ENCODE peak calls at places on chromosomes 5 and 9, in six cellular contexts. B, E, X, W, Y and R are unnamed samples.

GRCh38 chr5:10635861-10636350 is 72.0 kb downstream of the ANKRD33B start:
- DNase-seq in B (peak), E (no peak), X (no peak), W (no peak), Y (no peak), R (no peak)

GRCh38 chr5:111948078-111948477 is 191.1 kb upstream of the NREP start:
- DNase-seq in B (no peak), E (no peak), X (no peak), W (no peak), Y (no peak), R (no peak)

GRCh38 chr5:6370580-6370979 is 7.8 kb downstream of the MED10 start:
- DNase-seq in B (no peak), E (no peak), X (no peak), W (no peak), Y (no peak), R (no peak)

GRCh38 chr5:6108540-6108848 is 269.9 kb downstream of the MED10 start:
- DNase-seq in B (no peak), E (no peak), X (no peak), W (no peak), Y (no peak), R (no peak)

GRCh38 chr5:120614512-120614911 is 150.4 kb downstream of the PRR16 start:
- DNase-seq in B (peak), E (peak), X (peak), W (no peak), Y (no peak), R (peak)

GRCh38 chr5:80905405-80905804 is 54.8 kb upstream of the RASGRF2 start:
- DNase-seq in B (no peak), E (no peak), X (peak), W (no peak), Y (no peak), R (no peak)

GRCh38 chr5:41955432-41956024 is 30.4 kb downstream of the FBXO4 start:
- DNase-seq in B (no peak), E (no peak), X (no peak), W (no peak), Y (no peak), R (no peak)

GRCh38 chr5:132389453-132390286 is 20.2 kb downstream of the SLC22A5 start:
- DNase-seq in B (peak), E (peak), X (peak), W (peak), Y (no peak), R (peak)

GRCh38 chr5:92519717-92520632 is 1061.0 kb downstream of the NR2F1-AS1 start:
- DNase-seq in B (peak), E (peak), X (peak), W (no peak), Y (no peak), R (no peak)

GRCh38 chr5:141260458-141261237 is 15.5 kb downstream of the PCDHB15 start:
- DNase-seq in B (no peak), E (peak), X (peak), W (no peak), Y (no peak), R (peak)

GRCh38 chr9:134558124-134558805 is 83.3 kb upstream of the COL5A1 start:
- DNase-seq in B (no peak), E (no peak), X (no peak), W (no peak), Y (no peak), R (no peak)

GRCh38 chr5:108521841-108522506 is 140.1 kb upstream of the FBXL17 start:
- DNase-seq in B (peak), E (peak), X (peak), W (no peak), Y (no peak), R (peak)

GRCh38 chr5:51618234-51618633 is 235.0 kb downstream of the ISL1 start:
- DNase-seq in B (no peak), E (no peak), X (no peak), W (no peak), Y (no peak), R (no peak)

GRCh38 chr5:178417391-178417811 is 172.8 kb downstream of the COL23A1 start:
- DNase-seq in B (peak), E (no peak), X (no peak), W (no peak), Y (no peak), R (no peak)

GRCh38 chr5:68409259-68409658 is 193.7 kb downstream of the PIK3R1 start:
- DNase-seq in B (peak), E (peak), X (peak), W (no peak), Y (no peak), R (no peak)

GRCh38 chr9:110536802-110537201 is 42.7 kb downstream of the SVEP1 start:
- DNase-seq in B (peak), E (peak), X (peak), W (no peak), Y (no peak), R (peak)

GRCh38 chr5:131282235-131282634 is 18.4 kb downstream of the CDC42SE2 start:
- DNase-seq in B (peak), E (no peak), X (no peak), W (no peak), Y (no peak), R (no peak)

GRCh38 chr5:172497591-172498255 is 43.4 kb upstream of the SH3PXD2B start:
- DNase-seq in B (no peak), E (no peak), X (no peak), W (no peak), Y (no peak), R (no peak)

GRCh38 chr9:82140471-82140870 is 151.9 kb downstream of the SPATA31D1 start:
- DNase-seq in B (peak), E (peak), X (no peak), W (no peak), Y (no peak), R (no peak)

GRCh38 chr5:130324953-130325671 is 420.8 kb downstream of the CHSY3 start:
- DNase-seq in B (peak), E (peak), X (peak), W (no peak), Y (no peak), R (peak)

GRCh38 chr5:116038817-116039216 is 6.5 kb downstream of the ARL14EPL start:
- DNase-seq in B (no peak), E (no peak), X (no peak), W (no peak), Y (no peak), R (no peak)

GRCh38 chr9:33453999-33454660 is 6.7 kb upstream of the AQP3 start:
- DNase-seq in B (no peak), E (no peak), X (no peak), W (no peak), Y (no peak), R (no peak)

GRCh38 chr9:117704597-117704996 is 394 bp downstream of the TLR4 start:
- DNase-seq in B (no peak), E (no peak), X (no peak), W (no peak), Y (no peak), R (no peak)

GRCh38 chr9:128222880-128223670 is 19.9 kb downstream of the DNM1 start:
- DNase-seq in B (no peak), E (no peak), X (no peak), W (no peak), Y (no peak), R (no peak)

GRCh38 chr5:61327761-61328753 is 4.0 kb upstream of the ZSWIM6 start:
- DNase-seq in B (peak), E (peak), X (peak), W (no peak), Y (no peak), R (peak)

GRCh38 chr5:151663617-151664322 is 22.9 kb downstream of the SPARC start:
- DNase-seq in B (peak), E (peak), X (peak), W (no peak), Y (no peak), R (peak)

GRCh38 chr9:90562229-90562628 is 80.4 kb downstream of the DIRAS2 start:
- DNase-seq in B (no peak), E (no peak), X (no peak), W (no peak), Y (no peak), R (no peak)

GRCh38 chr5:108696951-108697715 is 50.6 kb upstream of the FER start:
- DNase-seq in B (no peak), E (no peak), X (no peak), W (no peak), Y (no peak), R (no peak)

GRCh38 chr5:84119252-84119651 is 265.4 kb downstream of the EDIL3 start:
- DNase-seq in B (no peak), E (peak), X (no peak), W (no peak), Y (no peak), R (no peak)

GRCh38 chr5:123874600-123875201 is 362.7 kb downstream of the CSNK1G3 start:
- DNase-seq in B (peak), E (peak), X (peak), W (no peak), Y (no peak), R (peak)

GRCh38 chr9:134751630-134752029 is 110.0 kb downstream of the COL5A1 start:
- DNase-seq in B (no peak), E (no peak), X (no peak), W (no peak), Y (no peak), R (no peak)

GRCh38 chr9:68947015-68947414 is 66.9 kb downstream of the PRKACG start:
- DNase-seq in B (no peak), E (no peak), X (no peak), W (no peak), Y (no peak), R (no peak)

GRCh38 chr5:113434889-113435288 is at the start of gene TSSK1B:
- DNase-seq in B (no peak), E (no peak), X (no peak), W (no peak), Y (no peak), R (no peak)

GRCh38 chr9:91196103-91196761 is 165.5 kb downstream of the AUH start:
- DNase-seq in B (no peak), E (no peak), X (no peak), W (no peak), Y (peak), R (no peak)

DNA sequence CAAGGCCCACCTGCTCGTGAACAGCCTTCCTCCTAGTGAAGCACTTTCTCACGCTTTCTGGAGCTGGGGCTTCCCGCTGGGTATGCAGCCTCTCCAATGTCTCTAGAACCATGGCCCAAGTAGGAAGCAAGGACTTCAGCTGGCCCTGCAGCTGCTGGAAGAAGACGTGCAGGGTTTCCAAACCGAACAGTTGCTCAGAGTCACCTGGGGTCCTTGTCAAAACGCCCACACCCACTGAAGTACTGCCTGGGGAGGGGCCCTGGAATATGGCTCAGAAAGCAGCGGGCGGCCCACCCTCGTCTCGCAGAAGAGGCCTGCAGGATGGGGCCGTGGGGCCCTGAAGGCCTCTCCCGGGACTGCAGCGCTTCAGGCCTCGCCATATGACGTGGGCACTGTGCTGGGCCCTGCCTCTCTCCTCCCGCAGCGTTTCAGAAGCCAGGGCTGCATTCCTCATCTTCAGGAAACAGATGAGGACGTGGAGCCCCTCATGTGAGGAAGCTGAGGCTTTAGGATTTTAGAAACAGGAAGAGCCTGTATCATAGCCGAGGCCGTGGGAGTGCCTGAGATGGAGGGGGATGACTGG is 116.0 kb upstream of the LMX1B start:
- DNase-seq in B (no peak), E (no peak), X (no peak), W (no peak), Y (no peak), R (no peak)
- TF ChIP-seq CTCF in B (no peak), E (no peak), X (no peak), W (no peak), Y (no peak), R (no peak)

GRCh38 chr9:79976501-79977444 is 405.0 kb downstream of the TLE4 start:
- DNase-seq in B (no peak), E (no peak), X (no peak), W (no peak), Y (no peak), R (no peak)

GRCh38 chr9:79975471-79976316 is 403.9 kb downstream of the TLE4 start:
- DNase-seq in B (no peak), E (no peak), X (peak), W (no peak), Y (no peak), R (no peak)

GRCh38 chr9:79974806-79975422 is 403.1 kb downstream of the TLE4 start:
- DNase-seq in B (no peak), E (no peak), X (no peak), W (peak), Y (no peak), R (no peak)

GRCh38 chr9:79969866-79970265 is 398.1 kb downstream of the TLE4 start:
- DNase-seq in B (no peak), E (no peak), X (no peak), W (no peak), Y (no peak), R (no peak)

DNA sequence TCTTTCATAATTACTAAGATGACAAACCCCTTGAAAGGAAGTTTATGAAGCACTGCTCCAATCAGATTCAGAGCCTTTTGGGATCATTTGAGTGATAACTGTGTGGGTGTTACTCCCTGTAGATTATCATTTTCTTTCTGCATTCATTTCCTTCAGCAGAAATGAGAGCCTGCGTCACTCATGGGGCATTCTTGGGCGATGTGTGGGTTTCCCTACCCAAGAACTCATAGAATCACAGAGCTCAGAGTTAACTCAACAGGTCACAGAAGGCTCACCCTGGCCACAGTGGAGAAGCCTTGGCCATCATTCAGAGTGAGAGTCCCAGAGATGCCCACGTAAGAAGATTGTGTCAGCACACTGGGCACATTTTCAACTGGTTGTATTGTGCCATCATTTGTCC is 401.9 kb downstream of the TLE4 start:
- DNase-seq in B (no peak), E (no peak), X (no peak), W (no peak), Y (no peak), R (no peak)
- H3K4me3 ChIP-seq in B (no peak), E (no peak), X (no peak), W (no peak), Y (no peak), R (no peak)

GRCh38 chr9:35452481-35452880 is 37.4 kb upstream of the RUSC2 start:
- DNase-seq in B (no peak), E (peak), X (peak), W (no peak), Y (no peak), R (peak)
- TF ChIP-seq CTCF in B (peak), E (peak), X (peak), W (no peak), Y (no peak), R (peak)

DNA sequence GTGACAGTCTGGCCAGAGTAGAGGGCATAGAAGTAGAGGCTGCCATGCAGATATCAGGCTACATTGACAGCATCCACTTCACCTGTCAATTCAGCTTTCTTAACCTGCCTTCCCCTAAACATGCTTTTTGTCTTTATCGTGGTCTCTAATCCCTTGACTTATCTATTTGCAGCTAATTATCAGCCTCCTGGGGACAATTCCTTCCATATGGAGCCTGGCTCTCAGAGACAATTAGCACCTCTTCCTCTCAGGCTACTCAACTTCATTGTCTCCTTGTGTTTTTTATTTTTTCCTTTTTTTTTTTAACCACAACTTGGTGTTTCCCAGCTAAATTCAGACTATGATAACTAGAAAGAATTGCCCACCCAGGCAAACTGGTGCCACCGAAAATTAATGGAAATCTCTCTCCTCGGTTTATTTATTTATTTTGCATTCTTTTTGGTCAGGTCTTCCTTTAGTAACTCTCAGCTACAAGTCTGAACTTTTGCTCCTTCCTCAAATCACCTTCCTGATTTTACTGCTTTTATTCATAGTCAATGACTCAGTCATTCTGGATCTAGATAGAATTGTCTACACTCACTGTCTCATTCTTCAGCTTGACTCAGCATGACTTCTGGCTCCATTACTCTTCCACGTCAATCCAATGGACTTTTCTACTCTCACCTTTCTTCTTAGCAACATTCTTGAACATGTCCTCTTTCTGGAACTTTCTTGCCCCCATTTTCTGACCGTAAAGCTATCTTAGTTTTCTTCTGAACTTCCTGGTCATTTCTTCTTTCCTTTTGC is 63.0 kb upstream of the BASP1 start:
- DNase-seq in B (peak), E (peak), X (peak), W (no peak), Y (no peak), R (no peak)
- H3K4me3 ChIP-seq in B (no peak), E (no peak), X (no peak), W (no peak), Y (no peak), R (no peak)

GRCh38 chr9:136229096-136230065 is 16.2 kb downstream of the QSOX2 start:
- DNase-seq in B (peak), E (peak), X (no peak), W (no peak), Y (no peak), R (no peak)
- TF ChIP-seq CTCF in B (no peak), E (no peak), X (no peak), W (no peak), Y (no peak), R (no peak)

DNA sequence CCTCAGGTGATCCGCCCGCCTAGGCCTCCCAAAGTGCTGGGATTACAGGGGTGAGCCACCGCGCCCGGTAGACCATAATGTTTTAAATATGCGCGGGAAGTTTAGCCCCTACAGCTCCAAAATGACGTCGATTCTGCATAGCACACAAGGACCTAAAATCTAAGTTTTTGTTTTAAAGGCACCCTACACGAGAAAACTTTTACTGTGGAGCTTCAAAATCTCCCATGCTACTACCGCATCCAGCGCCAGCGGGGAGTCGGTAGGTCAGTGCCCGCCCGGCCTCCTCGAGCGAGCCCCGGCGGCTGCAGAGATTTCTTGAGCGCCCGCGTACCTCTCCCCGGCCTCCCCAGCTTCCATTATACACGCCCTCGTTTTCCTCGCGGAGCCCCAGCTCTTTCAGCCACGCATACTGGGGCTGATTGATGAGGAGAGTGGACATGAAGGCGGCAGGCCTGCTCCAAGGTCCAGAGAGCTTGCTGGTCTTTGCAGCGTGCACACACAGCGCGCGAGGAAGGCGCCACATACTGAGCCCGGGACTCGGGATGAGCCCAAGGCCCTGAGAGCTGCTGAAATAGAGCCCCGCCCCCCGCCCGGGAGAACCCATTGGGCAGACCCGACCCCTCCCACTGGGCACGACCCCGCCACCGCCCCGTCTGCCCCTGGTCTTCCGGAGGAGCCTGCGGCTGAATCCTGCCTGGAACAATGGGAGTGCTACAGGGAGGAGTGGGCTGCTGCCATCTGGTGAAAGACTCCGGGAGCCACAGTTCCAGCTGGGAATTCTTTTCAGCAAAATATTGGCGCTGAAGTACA is at the start of gene ALDH7A1:
- DNase-seq in B (peak), E (peak), X (peak), W (peak), Y (peak), R (peak)
- H3K4me3 ChIP-seq in B (peak), E (peak), X (peak), W (peak), Y (peak), R (peak)

GRCh38 chr5:121949885-121950284 is 11.9 kb upstream of the SRFBP1 start:
- DNase-seq in B (peak), E (peak), X (peak), W (no peak), Y (no peak), R (peak)
- TF ChIP-seq CTCF in B (peak), E (peak), X (peak), W (no peak), Y (peak), R (peak)

DNA sequence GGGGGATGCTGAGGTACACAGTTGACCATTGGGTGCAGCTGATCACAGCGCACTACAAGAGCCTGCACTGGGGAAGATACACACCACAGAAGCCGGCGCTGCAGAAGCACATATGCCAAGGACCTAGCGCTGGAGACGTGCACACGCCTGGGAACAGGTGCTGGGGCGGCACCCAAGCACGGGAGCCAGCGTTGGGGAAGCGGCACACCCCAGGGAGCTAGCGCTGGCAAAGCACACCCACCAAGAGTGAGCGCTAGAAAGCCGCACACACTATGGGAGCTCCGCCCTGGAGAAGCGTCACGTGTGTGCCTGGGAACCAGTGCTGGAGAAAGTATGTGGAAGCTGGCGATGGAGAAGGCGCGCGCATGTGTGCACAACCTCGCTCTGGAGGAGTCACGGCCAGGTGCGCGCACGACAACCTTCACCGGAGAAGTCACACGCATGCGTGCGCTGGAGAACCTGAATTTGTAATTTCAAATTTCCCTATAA is 4.5 kb downstream of the FANCC start:
- DNase-seq in B (peak), E (peak), X (peak), W (peak), Y (peak), R (peak)
- H3K4me3 ChIP-seq in B (peak), E (peak), X (peak), W (peak), Y (peak), R (peak)

GRCh38 chr9:89466451-89467277 is 31.2 kb downstream of the SEMA4D start:
- DNase-seq in B (no peak), E (no peak), X (no peak), W (no peak), Y (no peak), R (no peak)
- TF ChIP-seq CTCF in B (no peak), E (no peak), X (no peak), W (no peak), Y (no peak), R (no peak)